ENCODE peak calls at places on chromosomes 6 and 20, in five cellular contexts. G is SK-N-SH, I is GM12878, K is IMR-90, T is A549. A is an unnamed sample.

GRCh38 chr20:34797012-34797720 is 28.3 kb downstream of the NCOA6 start:
- DNase-seq in I (no peak), T (no peak), G (no peak), K (no peak), A (peak)

GRCh38 chr6:44253307-44254101 is 3.8 kb downstream of the SLC35B2 start:
- DNase-seq in I (no peak), T (no peak), G (no peak), K (no peak), A (no peak)

GRCh38 chr6:129748901-129749748 is 39.1 kb upstream of the ARHGAP18 start:
- DNase-seq in G (no peak), I (no peak), T (no peak), K (peak), A (no peak)

GRCh38 chr6:149065658-149066556 is 251.6 kb upstream of the TAB2 start:
- DNase-seq in K (no peak), I (peak), T (no peak), G (no peak), A (no peak)

GRCh38 chr6:42970859-42971612 is 7.9 kb downstream of the PEX6 start:
- DNase-seq in G (no peak), I (no peak), T (no peak), K (peak), A (peak)

GRCh38 chr6:170230520-170231390 is 60.1 kb downstream of the DLL1 start:
- DNase-seq in G (no peak), I (no peak), K (no peak), T (no peak), A (no peak)

GRCh38 chr6:95837890-95838289 is 177.9 kb upstream of the FUT9 start:
- DNase-seq in G (no peak), K (no peak), T (no peak), I (no peak), A (no peak)

GRCh38 chr6:65707134-65707826 is at the start of gene EYS:
- DNase-seq in G (peak), T (no peak), K (no peak), I (no peak), A (no peak)

GRCh38 chr20:63544958-63545516 is 2.5 kb downstream of the SRMS start:
- DNase-seq in T (peak), I (no peak), K (no peak), G (no peak), A (no peak)

GRCh38 chr6:132058975-132059374 is 107.8 kb upstream of the CCN2 start:
- DNase-seq in K (peak), I (no peak), T (no peak), G (no peak), A (no peak)

GRCh38 chr20:46252352-46253091 is 55.8 kb downstream of the CDH22 start:
- DNase-seq in G (no peak), I (no peak), T (no peak), K (no peak), A (no peak)

GRCh38 chr6:35146453-35146852 is 5.3 kb upstream of the TCP11 start:
- DNase-seq in T (peak), K (peak), G (peak), I (no peak), A (peak)

GRCh38 chr6:83117802-83118201 is 50.3 kb downstream of the DOP1A start:
- DNase-seq in K (no peak), G (no peak), T (no peak), I (no peak), A (no peak)

GRCh38 chr6:68718379-68719073 is 83.4 kb downstream of the ADGRB3 start:
- DNase-seq in G (no peak), T (no peak), I (no peak), K (no peak), A (no peak)

GRCh38 chr20:4813839-4814695 is 92.4 kb downstream of the PRND start:
- DNase-seq in G (no peak), T (no peak), I (peak), K (no peak), A (no peak)

GRCh38 chr6:149190228-149190831 is 127.2 kb upstream of the TAB2 start:
- DNase-seq in T (no peak), K (peak), G (no peak), I (no peak), A (no peak)

GRCh38 chr20:56411759-56412472 is at the start of gene CASS4:
- DNase-seq in I (no peak), G (no peak), K (peak), T (no peak), A (peak)

GRCh38 chr6:157561037-157561790 is 180.2 kb downstream of the ZDHHC14 start:
- DNase-seq in K (no peak), T (no peak), I (peak), G (no peak), A (no peak)

GRCh38 chr6:78599526-78599925 is 267.8 kb upstream of the IRAK1BP1 start:
- DNase-seq in G (no peak), T (no peak), K (peak), I (no peak), A (no peak)

GRCh38 chr6:24882295-24882694 is 53.5 kb downstream of the RIPOR2 start:
- DNase-seq in T (no peak), G (no peak), K (peak), I (no peak), A (no peak)

GRCh38 chr20:50286609-50287008 is 96.0 kb downstream of the CEBPB start:
- DNase-seq in G (peak), I (no peak), K (peak), T (peak), A (peak)

GRCh38 chr6:25142506-25142905 is 136.7 kb upstream of the CARMIL1 start:
- DNase-seq in K (no peak), T (no peak), G (no peak), I (no peak), A (no peak)

GRCh38 chr6:44051516-44051915 is 75.7 kb downstream of the MRPL14 start:
- DNase-seq in I (no peak), K (peak), G (no peak), T (no peak), A (no peak)

GRCh38 chr6:128601060-128601459 is 80.7 kb upstream of the PTPRK start:
- DNase-seq in I (no peak), T (no peak), G (no peak), K (peak), A (no peak)

GRCh38 chr6:128606611-128607010 is 86.2 kb upstream of the PTPRK start:
- DNase-seq in T (no peak), G (no peak), K (no peak), I (no peak), A (no peak)

GRCh38 chr6:128600397-128600951 is 80.1 kb upstream of the PTPRK start:
- DNase-seq in K (peak), G (peak), T (peak), I (peak), A (no peak)

DNA sequence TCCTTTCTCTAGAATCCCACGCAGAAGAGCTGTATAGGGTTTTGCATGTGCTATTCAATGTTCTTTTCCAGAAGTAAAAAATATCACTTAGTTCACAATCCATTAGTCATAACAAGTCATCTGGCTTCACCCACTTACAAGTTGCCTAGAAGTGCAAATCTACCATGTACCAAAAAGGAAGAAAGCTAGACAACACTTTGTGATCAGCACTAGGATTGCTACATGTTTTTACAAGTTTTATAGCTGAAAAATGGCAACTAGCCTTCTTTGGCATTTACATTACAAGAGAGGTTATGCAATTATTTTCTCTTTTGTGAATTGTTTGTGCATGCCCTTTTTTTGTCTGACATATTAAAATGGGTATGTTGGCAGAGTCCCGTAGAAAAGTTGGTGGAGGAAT is 85.6 kb upstream of the PTPRK start:
- DNase-seq in T (no peak), G (no peak), I (no peak), K (peak), A (no peak)
- TF ChIP-seq RCOR1 in T (no peak), G (no peak), I (no peak), K (no peak), A (no peak)

DNA sequence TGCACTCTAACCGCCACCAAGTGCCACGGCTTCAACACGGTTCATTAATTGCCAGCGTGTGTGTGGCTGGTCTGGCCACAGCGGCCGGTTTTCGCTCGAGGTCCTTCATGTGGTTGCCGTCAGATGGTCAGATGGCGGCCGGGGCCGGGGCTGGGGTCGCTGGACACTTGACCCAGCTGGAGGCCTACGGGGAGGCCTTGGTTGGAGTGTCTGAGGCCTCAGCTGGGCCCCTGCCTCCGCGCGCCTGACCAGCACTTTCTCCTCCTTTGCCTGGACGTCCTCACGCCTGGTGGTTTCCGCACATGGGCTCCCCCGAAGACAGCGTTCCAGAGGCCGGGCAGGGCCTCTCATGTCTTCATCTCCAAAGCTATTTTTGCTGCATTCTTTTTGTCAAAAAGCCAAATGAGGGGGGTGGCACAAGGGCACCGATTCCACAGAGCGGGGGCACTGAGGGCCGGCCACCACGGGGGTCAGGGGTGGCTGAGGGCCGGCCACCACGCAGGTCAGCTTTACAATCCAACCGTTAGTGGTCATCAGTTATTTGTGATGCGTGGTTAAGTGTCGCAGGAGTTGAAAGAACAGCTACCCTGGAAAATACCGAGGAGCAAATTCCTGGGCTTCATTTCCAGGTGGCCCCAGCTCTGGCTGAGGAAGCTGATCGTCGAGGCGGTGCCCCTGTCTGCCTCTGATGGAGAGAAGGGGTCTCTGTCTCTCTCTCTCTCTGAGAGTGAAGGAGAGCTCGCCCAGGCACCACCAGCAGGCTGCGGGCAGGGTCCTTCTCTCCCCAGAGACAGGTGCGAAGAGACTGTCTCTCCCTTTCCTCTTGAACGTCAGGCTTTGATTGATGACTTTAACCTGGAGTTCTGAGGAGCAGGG is 50.5 kb upstream of the FRMD1 start:
- DNase-seq in K (no peak), I (no peak), T (no peak), G (no peak), A (no peak)
- TF ChIP-seq RCOR1 in K (no peak), I (no peak), T (no peak), G (no peak), A (no peak)

DNA sequence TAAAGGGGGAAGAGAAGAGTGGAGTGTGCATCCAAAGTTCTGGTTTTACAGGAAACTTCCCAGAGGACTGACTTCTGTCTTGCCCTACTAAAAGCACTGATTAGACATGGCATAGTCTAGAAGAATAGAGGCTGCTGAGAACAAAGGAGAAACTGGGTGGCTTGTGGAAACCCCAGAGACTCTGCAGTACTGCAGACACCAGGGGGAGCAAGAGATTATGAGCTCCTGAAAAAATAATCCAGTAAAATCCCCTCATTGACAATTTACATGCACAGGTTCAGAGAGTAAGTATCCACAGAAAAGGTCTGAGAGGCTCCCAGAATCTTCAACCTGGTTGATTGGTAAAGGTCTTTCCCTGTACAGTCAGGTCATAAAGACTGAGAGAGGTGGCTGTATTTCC is 48.7 kb upstream of the CLVS2 start:
- DNase-seq in T (peak), I (no peak), K (no peak), G (peak), A (peak)
- TF ChIP-seq RCOR1 in T (no peak), I (no peak), K (no peak), G (no peak), A (no peak)

DNA sequence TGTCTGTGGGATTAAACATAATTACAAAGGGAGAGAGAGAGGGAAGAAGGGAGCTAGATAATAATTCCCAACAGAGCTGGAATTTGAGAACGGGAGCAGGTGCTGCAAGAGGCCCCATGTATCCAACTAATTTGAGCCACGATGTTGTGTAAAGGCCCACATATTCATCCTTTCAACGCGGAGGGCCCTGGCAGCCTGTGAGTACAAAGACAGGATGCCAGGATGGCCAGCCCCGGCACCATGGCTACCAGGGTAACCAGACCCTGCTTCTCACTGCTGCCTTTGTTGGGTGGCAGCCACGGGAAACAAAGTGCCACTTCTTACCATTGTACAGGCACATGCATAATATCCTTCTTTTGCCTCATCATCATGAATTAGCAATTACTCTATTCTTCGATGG is 492.0 kb upstream of the NRSN1 start:
- DNase-seq in K (no peak), T (no peak), I (no peak), G (no peak), A (no peak)
- TF ChIP-seq RCOR1 in K (no peak), T (no peak), I (no peak), G (no peak), A (no peak)

GRCh38 chr20:57632286-57632685 is 12.1 kb upstream of the ZBP1 start:
- DNase-seq in T (no peak), I (no peak), K (no peak), G (no peak), A (no peak)
- TF ChIP-seq RCOR1 in T (no peak), I (no peak), K (no peak), G (no peak), A (no peak)

A was measured in K562.